ENCODE peak calls at places on chromosomes 3 and 15, in five cellular contexts. J is GM12878, M is IMR-90, R is A549, N is HepG2. G is an unnamed sample.

GRCh38 chr3:79517766-79518413 is 249.9 kb downstream of the ROBO1 start:
- DNase-seq in M (peak), J (no peak), N (peak), R (no peak), G (peak)

GRCh38 chr3:43254125-43254524 is 32.2 kb upstream of the SNRK start:
- DNase-seq in R (no peak), J (no peak), M (no peak), N (no peak), G (no peak)

GRCh38 chr3:155026999-155027591 is 53.0 kb upstream of the MME start:
- DNase-seq in J (no peak), R (no peak), M (peak), N (no peak), G (peak)

GRCh38 chr3:120258009-120258408 is 27.0 kb downstream of the GPR156 start:
- DNase-seq in R (no peak), M (no peak), J (no peak), N (no peak), G (no peak)

GRCh38 chr3:133799794-133800585 is 5.6 kb upstream of the SRPRB start:
- DNase-seq in R (no peak), J (no peak), M (peak), N (peak), G (no peak)

GRCh38 chr3:45677045-45677436 is 12.2 kb upstream of the SACM1L start:
- DNase-seq in J (no peak), N (peak), R (peak), M (peak), G (no peak)

GRCh38 chr15:79101866-79102581 is 11.4 kb upstream of the RASGRF1 start:
- DNase-seq in J (no peak), N (no peak), M (peak), R (no peak), G (no peak)

GRCh38 chr15:57307527-57308193 is 68.6 kb upstream of the CGNL1 start:
- DNase-seq in J (no peak), N (peak), M (no peak), R (no peak), G (no peak)

GRCh38 chr15:38853608-38854007 is 289.0 kb upstream of the RASGRP1 start:
- DNase-seq in J (no peak), N (no peak), R (no peak), M (peak), G (peak)

GRCh38 chr3:138455801-138456716 is 21.6 kb downstream of the ESYT3 start:
- DNase-seq in R (no peak), J (no peak), M (no peak), N (no peak), G (no peak)

GRCh38 chr15:39396979-39397615 is 183.8 kb upstream of the THBS1 start:
- DNase-seq in R (no peak), M (no peak), N (no peak), J (no peak), G (no peak)

GRCh38 chr3:189567322-189567721 is 63.9 kb upstream of the TP63 start:
- DNase-seq in M (no peak), J (peak), R (no peak), N (no peak), G (no peak)

GRCh38 chr3:106206165-106206564 is 337.4 kb upstream of the CBLB start:
- DNase-seq in J (peak), N (no peak), M (peak), R (no peak), G (no peak)

GRCh38 chr3:189269356-189269755 is 97.6 kb downstream of the TPRG1 start:
- DNase-seq in M (no peak), N (no peak), J (no peak), R (no peak), G (no peak)

GRCh38 chr3:27423463-27423862 is 54.3 kb upstream of the NEK10 start:
- DNase-seq in J (no peak), R (no peak), M (peak), N (no peak), G (no peak)

GRCh38 chr3:4866841-4867240 is 112.4 kb upstream of the BHLHE40 start:
- DNase-seq in J (no peak), R (no peak), N (no peak), M (peak), G (no peak)

GRCh38 chr3:36792342-36792741 is 28.0 kb upstream of the DCLK3 start:
- DNase-seq in N (peak), M (peak), R (peak), J (no peak), G (peak)

GRCh38 chr3:80445641-80446040 is 677.8 kb upstream of the ROBO1 start:
- DNase-seq in N (no peak), R (no peak), M (no peak), J (no peak), G (no peak)

GRCh38 chr15:73994912-73995622 is 551 bp downstream of the PML start:
- DNase-seq in M (no peak), J (no peak), R (no peak), N (no peak), G (peak)

GRCh38 chr3:195221015-195221853 is 49.7 kb downstream of the XXYLT1 start:
- DNase-seq in R (no peak), N (no peak), M (peak), J (no peak), G (no peak)

GRCh38 chr3:140316895-140317400 is 360.9 kb upstream of the TRIM42 start:
- DNase-seq in M (no peak), J (no peak), N (no peak), R (no peak), G (no peak)

GRCh38 chr3:140316461-140316860 is 361.4 kb upstream of the TRIM42 start:
- DNase-seq in R (no peak), N (no peak), M (no peak), J (no peak), G (no peak)

GRCh38 chr3:140308535-140308934 is 369.3 kb upstream of the TRIM42 start:
- DNase-seq in M (no peak), N (no peak), J (no peak), R (no peak), G (no peak)

GRCh38 chr3:140311428-140311827 is 366.4 kb upstream of the TRIM42 start:
- DNase-seq in M (no peak), J (no peak), R (no peak), N (no peak), G (no peak)
- TF ChIP-seq BHLHE40 in M (no peak), J (no peak), R (no peak), N (no peak), G (no peak)

GRCh38 chr3:177776656-177777055 is 579.4 kb upstream of the TBL1XR1 start:
- DNase-seq in M (peak), R (no peak), N (peak), J (no peak), G (no peak)

GRCh38 chr3:177772908-177773557 is 575.8 kb upstream of the TBL1XR1 start:
- DNase-seq in M (no peak), J (no peak), N (no peak), R (no peak), G (no peak)

GRCh38 chr3:177771780-177772179 is 574.5 kb upstream of the TBL1XR1 start:
- DNase-seq in R (no peak), M (no peak), N (no peak), J (no peak), G (no peak)

DNA sequence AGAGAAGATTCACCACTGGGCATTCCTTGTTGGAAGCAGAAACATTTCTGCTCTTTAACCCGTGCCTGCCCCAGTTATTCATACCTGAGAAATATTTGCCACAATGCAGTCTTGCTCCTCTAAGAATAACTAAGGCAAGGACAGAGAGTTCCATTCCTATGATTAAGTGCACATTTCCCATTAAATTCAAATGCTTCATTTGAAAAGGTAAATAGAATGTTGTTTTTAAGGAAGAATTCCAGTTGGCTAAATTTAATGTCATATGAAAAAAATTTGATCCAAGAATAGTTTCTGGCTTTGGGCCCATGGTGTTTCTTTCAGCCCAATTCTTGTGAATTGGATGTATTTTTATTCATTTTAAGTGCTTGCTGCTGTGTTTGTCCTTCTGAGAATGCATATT is 573.5 kb upstream of the TBL1XR1 start:
- DNase-seq in N (no peak), M (peak), J (no peak), R (no peak), G (no peak)
- TF ChIP-seq BHLHE40 in N (no peak), M (no peak), J (no peak), R (no peak), G (no peak)

GRCh38 chr3:160401301-160402095 is 2.0 kb downstream of the SMC4 start:
- DNase-seq in M (peak), N (peak), J (no peak), R (no peak), G (no peak)
- TF ChIP-seq BHLHE40 in M (no peak), N (no peak), J (no peak), R (no peak), G (no peak)

GRCh38 chr3:16927485-16927884 is 42.7 kb downstream of the PLCL2 start:
- DNase-seq in J (no peak), M (no peak), R (no peak), N (no peak), G (no peak)

GRCh38 chr3:16923112-16923511 is 38.4 kb downstream of the PLCL2 start:
- DNase-seq in J (no peak), N (no peak), R (no peak), M (no peak), G (no peak)

GRCh38 chr3:16932877-16933276 is 48.1 kb downstream of the PLCL2 start:
- DNase-seq in J (no peak), N (no peak), M (no peak), R (no peak), G (no peak)

DNA sequence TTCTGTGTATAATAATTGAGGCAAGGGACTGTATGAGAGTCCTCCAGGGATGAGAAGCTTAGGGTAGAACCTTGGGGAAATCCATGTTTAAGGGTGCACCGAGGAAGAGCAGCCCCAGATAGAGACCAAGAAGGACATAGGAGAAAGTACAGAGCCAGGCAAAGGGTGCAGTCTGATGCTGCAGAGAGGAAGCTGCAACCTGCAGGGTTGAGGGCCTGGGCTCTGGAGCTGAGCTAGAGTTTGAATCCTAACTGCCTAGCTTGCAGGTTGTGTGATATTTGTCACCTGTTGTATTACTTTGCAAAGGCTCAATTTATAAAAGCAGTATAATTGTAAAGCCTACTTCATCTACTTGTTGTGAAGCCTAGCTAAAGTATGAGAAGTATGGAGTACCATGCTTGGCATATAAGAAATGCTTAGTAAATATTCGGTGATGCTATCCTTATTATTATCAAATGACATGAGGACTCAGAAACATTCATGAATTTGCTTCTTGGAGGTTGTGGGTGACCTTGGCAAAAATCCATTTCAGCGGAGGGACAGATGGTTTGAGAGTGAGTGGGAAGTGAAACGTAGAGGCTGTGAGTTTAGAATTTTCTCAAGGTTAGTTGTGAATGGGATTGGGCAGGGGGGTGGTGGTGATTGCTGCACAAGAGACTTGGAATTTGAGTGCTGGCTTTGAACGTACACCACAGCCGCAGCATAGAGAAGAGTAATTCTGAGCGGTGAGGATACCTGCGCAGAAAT is 43.8 kb downstream of the PLCL2 start:
- DNase-seq in M (no peak), N (no peak), R (no peak), J (no peak), G (no peak)
- TF ChIP-seq BHLHE40 in M (no peak), N (no peak), R (no peak), J (no peak), G (no peak)

GRCh38 chr3:53164911-53165310 is 3.9 kb downstream of the PRKCD start:
- DNase-seq in R (no peak), J (no peak), M (no peak), N (no peak), G (no peak)

GRCh38 chr3:53163459-53164387 is 2.7 kb downstream of the PRKCD start:
- DNase-seq in N (no peak), J (no peak), R (no peak), M (no peak), G (no peak)

GRCh38 chr3:53161345-53161819 is 373 bp downstream of the PRKCD start:
- DNase-seq in M (no peak), R (peak), J (no peak), N (no peak), G (peak)

GRCh38 chr3:53161820-53162671 is 1.0 kb downstream of the PRKCD start:
- DNase-seq in J (no peak), R (peak), N (no peak), M (peak), G (peak)

DNA sequence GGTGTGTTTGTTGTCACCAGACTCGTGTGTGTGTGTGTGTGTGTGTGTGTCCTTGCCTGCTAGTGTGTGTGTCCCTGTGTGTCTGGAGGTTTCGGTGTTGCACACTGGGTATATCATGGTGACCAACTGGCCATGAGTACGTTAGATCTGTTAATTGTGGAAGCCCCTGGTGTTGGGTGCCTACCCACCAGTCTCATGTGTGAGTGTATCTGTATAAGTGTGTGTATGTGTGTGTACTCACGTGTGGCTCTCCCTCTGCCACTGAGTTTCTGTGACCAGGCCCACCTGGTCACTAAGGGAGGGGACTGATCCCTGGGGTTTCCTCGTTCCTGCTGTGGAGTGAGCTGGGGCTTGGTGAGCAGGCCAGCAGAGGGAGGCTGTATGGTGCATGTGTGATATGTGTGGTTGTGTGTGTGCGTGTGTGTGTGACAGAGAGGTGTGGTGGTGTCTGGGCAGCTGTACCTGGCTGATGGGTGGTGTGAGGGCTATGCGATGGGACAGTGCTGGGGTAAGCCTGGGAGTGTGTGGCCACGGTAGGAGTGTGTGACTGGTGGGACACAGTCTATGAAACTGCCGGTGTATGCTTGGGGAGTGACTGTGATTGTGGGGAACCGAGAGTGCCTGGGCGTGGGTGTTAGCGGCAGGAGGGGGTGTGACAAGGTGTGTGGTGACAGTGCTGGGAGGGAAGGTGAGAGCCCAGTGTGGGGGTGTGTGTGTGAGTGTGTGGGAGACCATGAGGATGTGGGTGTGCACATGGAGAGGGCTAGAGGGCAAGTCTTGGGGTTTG is 1.9 kb downstream of the PRKCD start:
- DNase-seq in R (no peak), J (no peak), N (no peak), M (no peak), G (no peak)
- TF ChIP-seq BHLHE40 in R (no peak), J (peak), N (no peak), M (no peak), G (no peak)

DNA sequence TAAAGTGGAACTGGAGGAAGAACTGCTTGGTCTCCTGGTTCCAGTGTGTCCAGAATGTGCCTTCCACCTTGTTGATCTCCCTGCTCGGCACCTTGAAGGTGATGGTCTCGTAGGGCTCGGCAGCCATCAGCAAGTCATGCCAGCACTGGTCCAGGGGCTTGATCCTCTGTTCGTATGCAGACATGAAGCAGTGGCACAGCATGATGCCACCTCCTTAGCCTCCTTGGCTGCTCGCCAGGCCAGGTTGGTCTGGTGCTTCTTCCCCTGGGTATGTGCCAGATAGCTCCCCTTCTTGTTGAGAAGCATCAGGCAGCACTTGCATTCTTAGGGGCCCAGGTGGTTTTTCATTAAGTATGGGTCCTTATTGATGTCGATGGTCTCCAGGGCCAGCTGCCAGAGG is 17.8 kb upstream of the TXNRD3 start:
- DNase-seq in N (no peak), R (no peak), M (no peak), J (no peak), G (no peak)
- TF ChIP-seq BHLHE40 in N (no peak), R (no peak), M (no peak), J (no peak), G (no peak)

GRCh38 chr3:19347701-19348100 is 199.4 kb downstream of the KCNH8 start:
- DNase-seq in R (no peak), N (no peak), J (no peak), M (no peak), G (no peak)
- TF ChIP-seq BHLHE40 in R (no peak), N (no peak), J (no peak), M (no peak), G (no peak)

DNA sequence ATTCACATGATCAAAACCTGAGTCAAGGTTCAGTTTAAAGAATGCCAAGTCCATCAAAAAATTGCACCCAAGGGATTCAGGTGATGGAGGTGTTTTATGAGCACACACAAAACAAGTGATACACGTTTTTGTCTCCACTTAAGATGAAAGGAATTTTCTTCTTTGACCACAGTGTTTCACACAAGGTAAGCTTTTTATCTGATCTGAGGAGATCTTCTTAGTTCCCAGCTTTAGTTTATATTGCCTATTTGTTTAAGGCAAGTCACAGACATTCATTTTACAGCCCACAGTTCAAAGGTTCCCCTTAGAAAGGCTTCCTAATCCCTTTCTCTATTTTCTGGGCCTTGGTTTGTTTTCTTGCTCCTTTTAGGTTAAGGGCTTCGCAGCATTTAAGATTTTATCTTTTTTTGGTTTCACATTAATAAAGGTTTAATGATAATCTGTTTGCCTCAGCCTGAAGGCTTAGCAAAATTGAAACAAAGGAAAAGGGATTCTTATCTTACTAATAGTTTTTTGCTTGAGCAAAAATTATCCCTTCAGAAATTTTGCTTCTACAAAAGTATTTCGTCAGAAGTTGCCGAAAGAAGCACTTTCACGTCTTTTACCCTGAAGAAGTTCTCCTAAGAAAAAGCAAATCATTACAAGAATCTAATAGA is 420.5 kb upstream of the NAALADL2 start:
- DNase-seq in R (no peak), M (no peak), N (no peak), J (no peak), G (no peak)
- TF ChIP-seq BHLHE40 in R (no peak), M (no peak), N (no peak), J (no peak), G (no peak)

G was measured in HEK293T.